ENCODE peak calls at places on chromosomes 11 and 22, in five cellular contexts. W, V, Q, S and U are unnamed samples.

GRCh38 chr11:100719362-100719761 is 32.3 kb downstream of the ARHGAP42 start:
- DNase-seq in W (no peak), V (no peak), Q (peak), S (no peak), U (peak)

GRCh38 chr11:17711836-17712235 is 7.5 kb upstream of the MYOD1 start:
- DNase-seq in W (no peak), V (no peak), Q (no peak), S (no peak), U (no peak)

GRCh38 chr22:39176673-39177455 is 24.4 kb upstream of the CBX7 start:
- DNase-seq in W (no peak), V (no peak), Q (no peak), S (no peak), U (no peak)

GRCh38 chr11:82004537-82005213 is 729.0 kb downstream of the FAM181B start:
- DNase-seq in W (no peak), V (no peak), Q (no peak), S (no peak), U (no peak)

GRCh38 chr11:10139656-10140055 is 154.4 kb downstream of the SBF2 start:
- DNase-seq in W (no peak), V (no peak), Q (no peak), S (no peak), U (no peak)

GRCh38 chr22:39308614-39309363 is 10.6 kb downstream of the RPL3 start:
- DNase-seq in W (no peak), V (no peak), Q (no peak), S (no peak), U (no peak)

GRCh38 chr22:36156515-36157419 is 3.8 kb downstream of the APOL3 start:
- DNase-seq in W (no peak), V (peak), Q (no peak), S (no peak), U (no peak)

GRCh38 chr11:64880240-64881001 is 2.0 kb upstream of the EHD1 start:
- DNase-seq in W (no peak), V (no peak), Q (no peak), S (no peak), U (no peak)

GRCh38 chr11:79570104-79570503 is 129.3 kb upstream of the TENM4 start:
- DNase-seq in W (no peak), V (no peak), Q (no peak), S (no peak), U (no peak)

GRCh38 chr22:28909375-28909774 is 26.0 kb downstream of the ZNRF3 start:
- DNase-seq in W (no peak), V (no peak), Q (no peak), S (peak), U (no peak)

GRCh38 chr11:117458275-117459120 is 130.8 kb downstream of the CEP164 start:
- DNase-seq in W (no peak), V (no peak), Q (no peak), S (no peak), U (no peak)

GRCh38 chr11:60378359-60378758 is at the start of gene MS4A7:
- DNase-seq in W (no peak), V (no peak), Q (no peak), S (peak), U (no peak)

GRCh38 chr22:25076281-25076680 is 123.4 kb upstream of the CRYBB3 start:
- DNase-seq in W (no peak), V (no peak), Q (no peak), S (no peak), U (no peak)
- TF ChIP-seq SUZ12 in W (no peak), V (no peak), Q (no peak), S (no peak), U (no peak)

DNA sequence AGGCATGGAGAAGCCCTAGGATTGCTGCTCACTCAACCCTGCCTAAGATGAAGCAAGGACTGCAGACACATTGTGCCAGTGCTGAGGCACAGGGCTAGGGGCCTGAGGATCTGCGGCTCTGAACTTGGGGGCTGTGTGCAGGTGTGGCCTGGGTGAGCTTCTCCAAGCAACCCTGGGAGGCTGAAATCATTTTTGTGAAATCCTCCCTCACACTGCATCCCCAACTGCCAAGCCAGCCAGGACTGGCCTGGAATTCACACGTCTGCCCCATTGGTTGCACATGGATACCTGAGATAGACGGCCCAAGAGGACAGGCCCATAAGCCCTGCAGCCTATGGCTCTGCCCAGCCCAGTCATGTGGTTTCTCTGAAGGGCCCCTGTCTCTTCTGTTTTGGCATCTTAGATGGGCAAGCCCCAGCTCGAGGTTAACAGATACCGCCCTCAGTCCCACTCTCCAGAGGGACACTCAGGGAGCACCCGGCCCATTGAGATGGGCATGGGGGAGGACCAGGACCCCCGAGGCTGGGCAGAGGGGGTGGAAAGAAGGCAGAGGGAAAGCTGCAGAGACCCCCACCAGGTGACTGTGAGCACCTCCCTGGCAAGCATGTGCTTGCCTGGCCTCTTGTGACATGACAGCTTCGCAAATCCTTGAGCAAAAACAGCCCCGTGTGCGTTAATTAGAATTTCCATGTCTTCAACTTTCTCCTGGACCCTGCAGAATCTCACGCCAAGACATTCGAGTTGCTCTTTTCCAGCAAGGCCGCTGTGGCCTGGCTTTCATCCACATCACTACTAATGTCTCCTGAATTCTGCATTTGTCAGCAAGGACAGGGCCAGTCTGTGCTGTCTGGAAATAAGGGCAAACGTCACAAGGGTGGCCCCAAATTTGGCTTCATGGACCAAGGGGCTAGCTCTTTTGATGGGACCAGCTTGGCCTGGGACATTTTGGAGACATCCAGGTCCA is 33.8 kb downstream of the KCNQ1OT1 start:
- DNase-seq in W (no peak), V (no peak), Q (no peak), S (no peak), U (no peak)
- TF ChIP-seq SUZ12 in W (no peak), V (no peak), Q (no peak), S (no peak), U (no peak)

DNA sequence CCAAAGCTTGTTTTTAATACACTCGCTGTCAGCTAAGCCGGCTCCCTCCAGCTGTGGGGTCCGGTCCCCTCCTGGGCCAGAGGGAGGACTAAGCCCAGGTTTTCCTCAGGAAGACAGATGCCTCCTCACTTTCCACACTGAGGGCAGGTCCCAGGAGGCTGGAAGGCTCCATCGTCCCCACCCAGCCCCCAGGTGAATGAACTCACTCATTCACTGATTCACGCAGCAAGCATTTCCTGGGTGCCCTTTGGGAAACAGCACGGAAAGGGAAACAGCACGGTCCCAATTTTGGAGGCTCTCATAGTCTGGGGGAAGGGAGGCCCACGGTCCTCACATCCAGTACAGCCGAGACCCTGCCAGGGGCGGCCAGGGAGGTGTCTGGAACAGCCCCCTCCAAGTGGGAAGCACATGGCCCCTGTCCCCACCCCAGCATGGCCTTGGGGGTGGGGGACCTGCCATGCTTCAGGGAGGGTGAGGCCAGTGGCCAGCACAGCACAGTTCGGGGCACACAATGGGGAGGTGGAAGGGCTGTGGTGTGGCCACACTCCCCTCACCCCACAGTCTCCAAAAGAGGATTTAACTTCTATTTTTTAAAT is 9.3 kb upstream of the TH start:
- DNase-seq in W (no peak), V (no peak), Q (no peak), S (no peak), U (no peak)
- TF ChIP-seq SUZ12 in W (no peak), V (no peak), Q (no peak), S (no peak), U (no peak)

DNA sequence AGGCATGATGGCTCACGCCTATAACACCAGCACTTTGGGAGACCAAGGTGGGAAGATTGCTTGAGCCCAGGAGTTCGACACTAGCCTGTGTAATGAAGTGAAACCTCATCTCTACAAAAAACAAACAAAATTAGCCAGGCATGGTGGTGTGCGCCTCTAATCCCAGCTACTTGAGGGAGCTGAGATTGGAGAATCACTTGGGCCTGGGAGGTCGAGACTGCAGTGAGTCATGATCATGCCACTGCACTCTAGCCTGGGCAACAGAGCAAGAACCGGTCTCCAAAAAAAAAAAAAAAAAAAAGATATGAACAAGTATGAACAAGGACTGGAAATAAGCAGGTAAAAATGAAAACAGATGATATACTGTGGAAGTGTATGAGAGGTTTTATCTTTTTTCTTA is 54.1 kb upstream of the SOX6 start:
- DNase-seq in W (no peak), V (no peak), Q (no peak), S (no peak), U (no peak)
- TF ChIP-seq SUZ12 in W (no peak), V (no peak), Q (no peak), S (no peak), U (no peak)

GRCh38 chr11:114058871-114059277 is 637 bp upstream of the ZBTB16 start:
- DNase-seq in W (no peak), V (no peak), Q (no peak), S (no peak), U (no peak)

GRCh38 chr11:114059278-114059983 is at the start of gene ZBTB16:
- DNase-seq in W (peak), V (no peak), Q (peak), S (no peak), U (peak)

GRCh38 chr11:114059984-114060401 is 482 bp downstream of the ZBTB16 start:
- DNase-seq in W (peak), V (no peak), Q (no peak), S (no peak), U (no peak)

GRCh38 chr11:114061053-114062049 is 1.8 kb downstream of the ZBTB16 start:
- DNase-seq in W (peak), V (no peak), Q (no peak), S (no peak), U (no peak)

DNA sequence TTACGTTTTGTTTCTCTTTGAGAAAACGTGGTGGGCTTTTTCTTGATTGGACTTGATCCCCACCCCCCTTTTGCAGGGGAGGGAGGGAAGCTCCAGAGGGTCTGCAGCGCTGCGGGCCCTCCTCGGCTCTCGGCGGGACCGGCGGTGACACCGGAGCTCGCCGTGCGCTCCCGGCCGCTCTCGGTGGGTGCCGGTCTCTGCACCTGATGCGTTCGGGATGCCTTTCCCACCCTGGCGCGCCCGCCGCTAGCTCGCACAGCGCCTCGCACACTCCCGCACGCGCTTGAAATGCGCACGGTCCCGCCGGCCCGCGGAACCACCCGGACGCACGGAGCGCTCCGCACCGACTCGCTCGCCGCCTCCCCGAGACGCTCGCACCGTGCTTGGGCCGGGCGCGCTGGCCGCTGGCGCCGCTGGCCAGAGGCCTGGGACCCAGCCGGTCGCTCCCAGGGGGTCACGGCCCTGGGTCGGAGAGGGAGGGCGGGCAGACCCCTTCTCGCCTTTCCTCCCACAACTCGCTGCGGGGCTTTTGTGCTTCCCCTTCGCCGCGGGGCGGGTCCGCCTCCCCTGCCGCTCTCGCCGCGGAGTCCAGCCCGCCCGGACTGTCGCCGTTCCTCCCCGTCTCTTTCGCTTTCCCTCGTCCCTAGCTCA is 1.0 kb downstream of the ZBTB16 start:
- DNase-seq in W (peak), V (no peak), Q (no peak), S (no peak), U (no peak)
- TF ChIP-seq SUZ12 in W (no peak), V (no peak), Q (peak), S (peak), U (no peak)

GRCh38 chr22:49850959-49851815 is 2.5 kb upstream of the ZBED4 start:
- DNase-seq in W (no peak), V (no peak), Q (no peak), S (no peak), U (no peak)

GRCh38 chr22:49847751-49848689 is 5.6 kb upstream of the ZBED4 start:
- DNase-seq in W (no peak), V (no peak), Q (no peak), S (no peak), U (no peak)

GRCh38 chr22:49848690-49849160 is 4.9 kb upstream of the ZBED4 start:
- DNase-seq in W (no peak), V (no peak), Q (no peak), S (no peak), U (no peak)

GRCh38 chr22:49849161-49850020 is 4.3 kb upstream of the ZBED4 start:
- DNase-seq in W (no peak), V (no peak), Q (no peak), S (no peak), U (no peak)

DNA sequence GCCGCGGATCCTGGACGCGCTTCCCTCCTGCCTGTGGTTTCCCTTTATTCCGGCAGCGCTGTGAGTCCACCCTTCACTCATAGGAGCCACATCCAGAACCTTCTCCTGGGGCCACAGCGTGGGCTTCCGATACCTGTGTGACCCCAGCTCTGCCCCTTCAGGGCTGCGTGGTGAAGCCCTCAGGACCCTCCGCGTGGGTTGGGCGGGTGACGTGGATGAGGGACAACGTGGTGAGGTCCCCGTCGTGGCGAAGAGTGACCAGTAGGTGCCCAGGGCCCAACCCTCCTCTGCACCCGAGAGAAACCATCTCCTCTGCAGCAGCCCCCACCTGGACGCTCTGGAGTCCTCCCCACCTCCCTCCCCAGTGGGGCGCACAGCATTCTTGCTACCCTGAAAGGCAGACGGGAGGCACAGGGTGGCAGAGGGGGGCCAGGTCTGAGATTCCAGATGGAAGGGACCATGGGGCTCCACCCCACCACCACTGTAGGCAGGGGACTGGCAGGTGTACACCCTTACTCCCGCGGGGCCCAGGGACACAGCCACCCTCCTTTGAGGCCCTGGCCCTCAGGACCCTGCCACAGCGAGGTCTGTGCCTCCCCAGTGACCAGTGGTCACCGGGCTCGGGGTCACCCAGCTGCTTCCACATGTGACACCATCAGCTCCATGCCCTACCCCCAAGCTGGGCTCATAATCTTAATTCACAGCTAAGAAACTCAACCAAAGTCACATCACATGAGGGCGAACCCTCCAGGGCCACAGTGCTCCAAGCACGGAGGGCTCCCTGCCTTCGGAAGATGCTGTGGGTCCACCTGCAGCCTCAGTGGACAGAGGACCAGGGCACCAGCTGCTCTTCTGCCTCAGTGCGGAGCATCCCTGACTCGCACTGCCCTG is 3.4 kb upstream of the ZBED4 start:
- DNase-seq in W (no peak), V (no peak), Q (no peak), S (no peak), U (no peak)
- TF ChIP-seq SUZ12 in W (no peak), V (no peak), Q (peak), S (no peak), U (no peak)

GRCh38 chr11:126149759-126150236 is 61.7 kb downstream of the RPUSD4 start:
- DNase-seq in W (no peak), V (no peak), Q (no peak), S (no peak), U (no peak)

GRCh38 chr11:126147268-126148111 is 64.0 kb downstream of the RPUSD4 start:
- DNase-seq in W (no peak), V (peak), Q (no peak), S (no peak), U (no peak)

GRCh38 chr11:126148317-126148716 is 63.1 kb downstream of the RPUSD4 start:
- DNase-seq in W (no peak), V (no peak), Q (no peak), S (no peak), U (no peak)

GRCh38 chr11:126145954-126146353 is 65.5 kb downstream of the RPUSD4 start:
- DNase-seq in W (no peak), V (no peak), Q (no peak), S (no peak), U (no peak)

GRCh38 chr11:126146454-126147192 is 64.8 kb downstream of the RPUSD4 start:
- DNase-seq in W (peak), V (peak), Q (no peak), S (no peak), U (no peak)
- TF ChIP-seq SUZ12 in W (no peak), V (no peak), Q (no peak), S (no peak), U (no peak)

GRCh38 chr11:11728371-11728770 is 106.6 kb upstream of the GALNT18 start:
- DNase-seq in W (no peak), V (no peak), Q (no peak), S (no peak), U (no peak)

GRCh38 chr11:11733246-11733763 is 108.5 kb upstream of the USP47 start:
- DNase-seq in W (no peak), V (no peak), Q (no peak), S (no peak), U (no peak)

GRCh38 chr11:11732116-11732515 is 109.7 kb upstream of the USP47 start:
- DNase-seq in W (no peak), V (no peak), Q (no peak), S (no peak), U (no peak)

GRCh38 chr11:11735586-11735985 is 106.2 kb upstream of the USP47 start:
- DNase-seq in W (peak), V (no peak), Q (peak), S (no peak), U (no peak)

DNA sequence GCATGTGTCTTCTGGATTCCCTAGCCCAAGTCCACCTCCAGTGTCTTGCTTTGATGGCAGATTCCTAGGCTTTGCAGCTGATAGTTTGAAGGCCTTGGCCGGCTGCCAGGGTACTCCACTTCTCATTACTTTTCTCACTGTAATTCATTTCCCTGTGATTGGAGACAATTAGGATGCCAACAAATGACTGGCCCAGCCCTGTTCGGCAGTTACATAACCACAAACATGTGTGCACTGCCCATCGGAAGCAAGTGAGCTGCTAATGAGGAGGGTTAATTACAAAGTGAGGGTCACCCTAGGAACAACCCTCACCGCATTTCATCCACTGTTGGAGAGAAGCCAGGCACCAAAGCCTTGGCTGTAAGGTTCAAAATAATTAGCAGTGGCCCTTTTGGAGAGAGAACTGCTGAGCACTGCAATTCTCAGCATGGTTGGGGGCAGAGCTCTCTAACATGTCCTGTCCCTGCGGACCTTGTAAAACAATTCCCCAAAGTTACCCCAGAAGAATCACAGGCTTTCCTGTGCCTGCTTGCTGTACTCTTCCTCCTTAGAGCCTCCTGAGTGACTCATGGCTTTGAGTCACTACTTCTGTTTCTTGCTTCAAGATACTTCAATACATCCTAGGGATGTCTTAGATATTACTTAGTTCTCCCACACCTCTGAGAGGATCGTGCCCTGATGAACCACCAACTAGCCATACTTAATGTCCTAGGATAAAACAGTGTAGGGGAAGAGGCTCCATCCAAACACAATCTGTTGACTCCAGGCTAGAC is 109.7 kb upstream of the GALNT18 start:
- DNase-seq in W (no peak), V (no peak), Q (no peak), S (no peak), U (no peak)
- TF ChIP-seq SUZ12 in W (no peak), V (no peak), Q (no peak), S (no peak), U (no peak)